ENCODE peak calls at places on chromosomes 3 and 15, in four cellular contexts. One of them, this sample, is unnamed.

GRCh38 chr15:80626643-80627120 is 68.4 kb upstream of the ABHD17C start:
- DNase-seq in A549: no peak
- DNase-seq in breast epithelium: no peak
- DNase-seq in progenitor cell of endocrine pancreas: no peak
- DNase-seq in this sample: no peak

GRCh38 chr3:16740531-16740930 is 135.3 kb upstream of the DAZL start:
- DNase-seq in breast epithelium: no peak
- DNase-seq in progenitor cell of endocrine pancreas: no peak
- DNase-seq in A549: no peak
- DNase-seq in this sample: no peak

GRCh38 chr3:164723396-164723795 is 354.9 kb downstream of the SI start:
- DNase-seq in breast epithelium: no peak
- DNase-seq in A549: no peak
- DNase-seq in progenitor cell of endocrine pancreas: no peak
- DNase-seq in this sample: no peak

GRCh38 chr15:76994971-76995945 is at the start of gene PSTPIP1:
- DNase-seq in breast epithelium: no peak
- DNase-seq in A549: no peak
- DNase-seq in progenitor cell of endocrine pancreas: no peak
- DNase-seq in this sample: peak; percentile 76

GRCh38 chr3:101744811-101745210 is 20.4 kb downstream of the CEP97 start:
- DNase-seq in A549: no peak
- DNase-seq in progenitor cell of endocrine pancreas: no peak
- DNase-seq in breast epithelium: no peak
- DNase-seq in this sample: no peak

GRCh38 chr15:84911879-84912660 is 27.6 kb downstream of the SLC28A1 start:
- DNase-seq in progenitor cell of endocrine pancreas: no peak
- DNase-seq in A549: peak; percentile 96
- DNase-seq in breast epithelium: peak; percentile 89
- DNase-seq in this sample: no peak

GRCh38 chr15:66729339-66729951 is 27.4 kb downstream of the SMAD6 start:
- DNase-seq in progenitor cell of endocrine pancreas: no peak
- DNase-seq in A549: no peak
- DNase-seq in breast epithelium: no peak
- DNase-seq in this sample: no peak

GRCh38 chr3:69212411-69213160 is 90.2 kb upstream of the LMOD3 start:
- DNase-seq in A549: peak; percentile 89
- DNase-seq in progenitor cell of endocrine pancreas: no peak
- DNase-seq in breast epithelium: no peak
- DNase-seq in this sample: no peak

GRCh38 chr3:188239577-188239976 is 85.6 kb downstream of the LPP start:
- DNase-seq in progenitor cell of endocrine pancreas: no peak
- DNase-seq in breast epithelium: no peak
- DNase-seq in A549: no peak
- DNase-seq in this sample: no peak

GRCh38 chr3:14434105-14434504 is 31.7 kb downstream of the SLC6A6 start:
- DNase-seq in A549: no peak
- DNase-seq in progenitor cell of endocrine pancreas: no peak
- DNase-seq in breast epithelium: no peak
- DNase-seq in this sample: no peak

GRCh38 chr3:171846594-171846993 is 3.4 kb downstream of the TMEM212 start:
- DNase-seq in breast epithelium: no peak
- DNase-seq in progenitor cell of endocrine pancreas: no peak
- DNase-seq in A549: no peak
- DNase-seq in this sample: no peak

GRCh38 chr3:30113906-30114305 is 492.5 kb upstream of the TGFBR2 start:
- DNase-seq in A549: no peak
- DNase-seq in progenitor cell of endocrine pancreas: no peak
- DNase-seq in breast epithelium: no peak
- DNase-seq in this sample: no peak

GRCh38 chr3:177358968-177359600 is 161.8 kb upstream of the TBL1XR1 start:
- DNase-seq in breast epithelium: peak; percentile 26
- DNase-seq in A549: peak; percentile 78
- DNase-seq in progenitor cell of endocrine pancreas: peak; percentile 24
- DNase-seq in this sample: no peak

GRCh38 chr3:196554205-196554604 is 14.1 kb downstream of the WDR53 start:
- DNase-seq in progenitor cell of endocrine pancreas: no peak
- DNase-seq in breast epithelium: no peak
- DNase-seq in A549: no peak
- DNase-seq in this sample: no peak

GRCh38 chr15:55319537-55320325 is 709 bp downstream of the PIGB start:
- DNase-seq in breast epithelium: no peak
- DNase-seq in A549: peak; percentile 29
- DNase-seq in progenitor cell of endocrine pancreas: no peak
- DNase-seq in this sample: no peak

GRCh38 chr15:77619883-77620282 is 12.8 kb downstream of the LINGO1 start:
- DNase-seq in A549: no peak
- DNase-seq in progenitor cell of endocrine pancreas: no peak
- DNase-seq in breast epithelium: no peak
- DNase-seq in this sample: no peak

GRCh38 chr3:105676621-105677300 is 192.1 kb downstream of the CBLB start:
- DNase-seq in progenitor cell of endocrine pancreas: no peak
- DNase-seq in A549: no peak
- DNase-seq in breast epithelium: no peak
- DNase-seq in this sample: no peak

GRCh38 chr3:175258763-175259162 is 399.6 kb downstream of the NAALADL2 start:
- DNase-seq in progenitor cell of endocrine pancreas: no peak
- DNase-seq in A549: peak; percentile 1
- DNase-seq in breast epithelium: no peak
- DNase-seq in this sample: no peak

GRCh38 chr3:14536055-14536815 is 3.9 kb downstream of the GRIP2 start:
- DNase-seq in breast epithelium: no peak
- DNase-seq in progenitor cell of endocrine pancreas: no peak
- DNase-seq in A549: no peak
- DNase-seq in this sample: peak; percentile 51

GRCh38 chr3:195271116-195271858 is at the start of gene XXYLT1:
- DNase-seq in progenitor cell of endocrine pancreas: peak; percentile 87
- DNase-seq in A549: peak; percentile 86
- DNase-seq in breast epithelium: peak; percentile 63
- DNase-seq in this sample: no peak

GRCh38 chr3:65402597-65402996 is 636.1 kb downstream of the MAGI1 start:
- DNase-seq in progenitor cell of endocrine pancreas: no peak
- DNase-seq in A549: peak; percentile 36
- DNase-seq in breast epithelium: no peak
- DNase-seq in this sample: peak; percentile 51

GRCh38 chr15:82664021-82664420 is 16.9 kb upstream of the CPEB1 start:
- DNase-seq in A549: no peak
- DNase-seq in progenitor cell of endocrine pancreas: no peak
- DNase-seq in breast epithelium: no peak
- DNase-seq in this sample: no peak

GRCh38 chr15:40238927-40239591 is at the start of gene PAK6:
- DNase-seq in breast epithelium: peak; percentile 86
- DNase-seq in A549: peak; percentile 30
- DNase-seq in progenitor cell of endocrine pancreas: peak; percentile 61
- DNase-seq in this sample: no peak

GRCh38 chr3:150348500-150348899 is 59.6 kb upstream of the TSC22D2 start:
- DNase-seq in breast epithelium: peak; percentile 46
- DNase-seq in progenitor cell of endocrine pancreas: no peak
- DNase-seq in A549: peak; percentile 85
- DNase-seq in this sample: no peak

GRCh38 chr3:190697901-190698300 is 164.6 kb downstream of the GMNC start:
- DNase-seq in breast epithelium: no peak
- DNase-seq in A549: no peak
- DNase-seq in progenitor cell of endocrine pancreas: no peak
- DNase-seq in this sample: no peak

GRCh38 chr3:124985358-124985757 is 50.8 kb upstream of the MUC13 start:
- DNase-seq in breast epithelium: no peak
- DNase-seq in A549: peak; percentile 46
- DNase-seq in progenitor cell of endocrine pancreas: no peak
- DNase-seq in this sample: no peak

GRCh38 chr3:128549283-128550112 is 56.5 kb upstream of the GATA2 start:
- DNase-seq in progenitor cell of endocrine pancreas: no peak
- DNase-seq in A549: no peak
- DNase-seq in breast epithelium: no peak
- DNase-seq in this sample: no peak

GRCh38 chr15:59885832-59886231 is 118.3 kb upstream of the FOXB1 start:
- DNase-seq in breast epithelium: no peak
- DNase-seq in A549: no peak
- DNase-seq in progenitor cell of endocrine pancreas: no peak
- DNase-seq in this sample: no peak

GRCh38 chr15:88344786-88345185 is 88.2 kb upstream of the NTRK3 start:
- DNase-seq in progenitor cell of endocrine pancreas: no peak
- DNase-seq in breast epithelium: no peak
- DNase-seq in A549: no peak
- DNase-seq in this sample: no peak

GRCh38 chr15:43441316-43441715 is 51.6 kb downstream of the TP53BP1 start:
- DNase-seq in progenitor cell of endocrine pancreas: no peak
- DNase-seq in A549: peak; percentile 37
- DNase-seq in breast epithelium: no peak
- DNase-seq in this sample: no peak

GRCh38 chr15:36796161-36796560 is 216.7 kb downstream of the CDIN1 start:
- DNase-seq in breast epithelium: no peak
- DNase-seq in A549: no peak
- DNase-seq in progenitor cell of endocrine pancreas: no peak
- DNase-seq in this sample: no peak

GRCh38 chr3:128342701-128343180 is 123.9 kb downstream of the DNAJB8 start:
- DNase-seq in A549: no peak
- DNase-seq in progenitor cell of endocrine pancreas: no peak
- DNase-seq in breast epithelium: no peak
- DNase-seq in this sample: peak; percentile 62

GRCh38 chr3:155428558-155428957 is 135.1 kb upstream of the STRIT1 start:
- DNase-seq in A549: no peak
- DNase-seq in progenitor cell of endocrine pancreas: no peak
- DNase-seq in breast epithelium: no peak
- DNase-seq in this sample: no peak

GRCh38 chr3:143068059-143068458 is 51.5 kb upstream of the CHST2 start:
- DNase-seq in A549: no peak
- DNase-seq in breast epithelium: no peak
- DNase-seq in progenitor cell of endocrine pancreas: no peak
- DNase-seq in this sample: no peak

DNA sequence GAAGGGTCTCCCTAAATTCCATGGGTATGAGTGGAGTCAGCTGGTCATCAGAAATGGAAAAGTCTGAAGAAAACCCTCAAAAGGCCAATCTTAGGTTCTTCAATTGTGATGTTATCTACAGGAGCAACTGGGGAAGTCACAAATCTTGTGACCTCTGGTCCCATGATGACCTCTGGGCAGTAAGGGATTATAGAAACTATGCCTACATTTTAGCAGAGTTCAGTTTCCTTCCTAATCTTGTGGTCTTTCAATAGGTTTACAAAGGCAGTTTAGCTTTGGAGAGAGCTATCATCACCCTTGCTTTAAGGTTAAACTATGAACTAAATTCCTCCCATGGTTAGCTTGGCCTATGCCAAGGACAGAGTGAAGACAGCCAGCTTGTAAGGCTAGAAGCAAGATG is 225.1 kb downstream of the DPH6 start:
- DNase-seq in breast epithelium: no peak
- DNase-seq in A549: no peak
- DNase-seq in progenitor cell of endocrine pancreas: no peak
- DNase-seq in this sample: no peak
- TF ChIP-seq CTCF in breast epithelium: no peak
- TF ChIP-seq CTCF in A549: no peak
- TF ChIP-seq CTCF in progenitor cell of endocrine pancreas: no peak
- TF ChIP-seq CTCF in this sample: no peak

GRCh38 chr3:56613016-56613415 is 56.0 kb downstream of the CCDC66 start:
- DNase-seq in progenitor cell of endocrine pancreas: no peak
- DNase-seq in breast epithelium: no peak
- DNase-seq in A549: no peak
- DNase-seq in this sample: no peak
- TF ChIP-seq CTCF in progenitor cell of endocrine pancreas: no peak
- TF ChIP-seq CTCF in breast epithelium: no peak
- TF ChIP-seq CTCF in A549: no peak
- TF ChIP-seq CTCF in this sample: no peak

GRCh38 chr3:58288011-58288728 is 17.9 kb upstream of the RPP14 start:
- DNase-seq in progenitor cell of endocrine pancreas: no peak
- DNase-seq in A549: peak; percentile 6
- DNase-seq in breast epithelium: no peak
- DNase-seq in this sample: no peak
- TF ChIP-seq CTCF in progenitor cell of endocrine pancreas: no peak
- TF ChIP-seq CTCF in A549: no peak
- TF ChIP-seq CTCF in breast epithelium: no peak
- TF ChIP-seq CTCF in this sample: peak; percentile 26

GRCh38 chr3:440826-441225 is 244.3 kb downstream of the CHL1 start:
- DNase-seq in A549: no peak
- DNase-seq in breast epithelium: no peak
- DNase-seq in progenitor cell of endocrine pancreas: no peak
- DNase-seq in this sample: no peak
- TF ChIP-seq CTCF in A549: no peak
- TF ChIP-seq CTCF in breast epithelium: no peak
- TF ChIP-seq CTCF in progenitor cell of endocrine pancreas: no peak
- TF ChIP-seq CTCF in this sample: no peak

GRCh38 chr3:193825617-193826016 is 232.6 kb downstream of the OPA1 start:
- DNase-seq in A549: no peak
- DNase-seq in breast epithelium: no peak
- DNase-seq in progenitor cell of endocrine pancreas: no peak
- DNase-seq in this sample: no peak
- TF ChIP-seq CTCF in A549: no peak
- TF ChIP-seq CTCF in breast epithelium: no peak
- TF ChIP-seq CTCF in progenitor cell of endocrine pancreas: no peak
- TF ChIP-seq CTCF in this sample: no peak

DNA sequence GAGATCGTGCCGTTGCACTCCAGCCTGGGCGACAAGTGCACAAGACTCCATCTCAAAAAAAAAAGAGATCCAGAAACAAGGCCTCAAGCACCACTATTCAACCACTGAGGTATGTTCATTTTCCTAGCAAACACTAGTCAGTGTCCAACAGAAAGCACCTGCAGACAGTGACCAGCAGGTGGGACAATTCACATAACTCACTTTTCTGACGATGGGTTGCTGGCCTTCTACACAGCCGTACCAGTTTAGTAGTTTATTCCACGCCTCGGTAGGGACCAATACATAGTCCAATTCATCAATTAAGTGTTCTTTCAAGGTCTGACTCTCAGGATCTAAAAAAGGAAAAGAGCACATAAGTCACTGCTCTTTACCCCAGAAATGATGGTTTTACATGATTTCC is 12.4 kb downstream of the USP4 start:
- DNase-seq in breast epithelium: no peak
- DNase-seq in progenitor cell of endocrine pancreas: no peak
- DNase-seq in A549: peak; percentile 44
- DNase-seq in this sample: no peak
- TF ChIP-seq CTCF in breast epithelium: no peak
- TF ChIP-seq CTCF in progenitor cell of endocrine pancreas: peak; percentile 43
- TF ChIP-seq CTCF in A549: no peak
- TF ChIP-seq CTCF in this sample: peak; percentile 61

DNA sequence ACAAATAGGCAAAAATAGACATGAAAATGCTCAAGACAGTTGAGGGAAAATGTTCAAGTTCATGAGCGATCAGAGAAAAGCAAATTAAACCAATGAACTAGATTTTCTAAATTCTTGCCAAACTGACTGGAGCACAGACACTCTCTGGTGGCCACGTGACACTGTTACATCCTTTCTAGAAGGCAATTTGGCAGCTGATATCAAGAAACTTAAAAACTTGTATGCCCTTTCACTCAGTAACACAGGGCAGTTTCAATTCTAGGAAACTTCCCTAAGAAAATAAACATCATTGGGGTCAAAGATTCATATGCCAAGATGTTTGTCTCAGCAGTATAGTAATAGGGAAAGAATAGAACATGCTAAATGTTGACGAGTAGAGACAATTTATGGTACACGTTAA is 52.2 kb downstream of the ABHD5 start:
- DNase-seq in breast epithelium: no peak
- DNase-seq in progenitor cell of endocrine pancreas: no peak
- DNase-seq in A549: no peak
- DNase-seq in this sample: no peak
- TF ChIP-seq CTCF in breast epithelium: peak; percentile 20
- TF ChIP-seq CTCF in progenitor cell of endocrine pancreas: peak; percentile 20
- TF ChIP-seq CTCF in A549: peak; percentile 15
- TF ChIP-seq CTCF in this sample: peak; percentile 72

This sample was measured in chondrocyte.